ENCODE peak calls at places on chromosomes 3 and 15, in nine cellular contexts. One of them, this sample, is unnamed.
A peak's percentile ranks its signal among the peaks of the same experiment; 100 is the strongest.

GRCh38 chr3:140521751-140522445 is 156.0 kb upstream of the TRIM42 start:
- DNase-seq in AG09309: no peak
- DNase-seq in colonic mucosa: no peak
- DNase-seq in mesothelial cell of epicardium: no peak
- DNase-seq in HCT116: no peak
- DNase-seq in kidney: no peak
- DNase-seq in fibroblast of mammary gland: no peak
- DNase-seq in HFFc6: no peak
- DNase-seq in GM13976: no peak
- DNase-seq in this sample: no peak

GRCh38 chr15:94004697-94005096 is 226.7 kb upstream of the MCTP2 start:
- DNase-seq in AG09309: no peak
- DNase-seq in colonic mucosa: no peak
- DNase-seq in mesothelial cell of epicardium: no peak
- DNase-seq in HCT116: no peak
- DNase-seq in kidney: no peak
- DNase-seq in fibroblast of mammary gland: no peak
- DNase-seq in HFFc6: no peak
- DNase-seq in GM13976: no peak
- DNase-seq in this sample: no peak

GRCh38 chr15:99467861-99468460 is 97.8 kb upstream of the MEF2A start:
- DNase-seq in AG09309: no peak
- DNase-seq in colonic mucosa: no peak
- DNase-seq in mesothelial cell of epicardium: no peak
- DNase-seq in HCT116: no peak
- DNase-seq in kidney: no peak
- DNase-seq in fibroblast of mammary gland: peak; percentile 61
- DNase-seq in HFFc6: no peak
- DNase-seq in GM13976: no peak
- DNase-seq in this sample: no peak

GRCh38 chr15:49649987-49650386 is 29.1 kb downstream of the DTWD1 start:
- DNase-seq in AG09309: no peak
- DNase-seq in colonic mucosa: no peak
- DNase-seq in mesothelial cell of epicardium: no peak
- DNase-seq in HCT116: no peak
- DNase-seq in kidney: no peak
- DNase-seq in fibroblast of mammary gland: peak; percentile 52
- DNase-seq in HFFc6: no peak
- DNase-seq in GM13976: no peak
- DNase-seq in this sample: no peak

GRCh38 chr15:63531586-63531985 is 27.2 kb downstream of the USP3 start:
- DNase-seq in AG09309: no peak
- DNase-seq in colonic mucosa: no peak
- DNase-seq in mesothelial cell of epicardium: no peak
- DNase-seq in HCT116: no peak
- DNase-seq in kidney: no peak
- DNase-seq in fibroblast of mammary gland: no peak
- DNase-seq in HFFc6: no peak
- DNase-seq in GM13976: no peak
- DNase-seq in this sample: no peak

GRCh38 chr15:87207945-87208580 is 1048.5 kb downstream of the NTRK3 start:
- DNase-seq in AG09309: no peak
- DNase-seq in colonic mucosa: no peak
- DNase-seq in mesothelial cell of epicardium: no peak
- DNase-seq in HCT116: no peak
- DNase-seq in kidney: no peak
- DNase-seq in fibroblast of mammary gland: peak; percentile 3
- DNase-seq in HFFc6: peak; percentile 95
- DNase-seq in GM13976: no peak
- DNase-seq in this sample: no peak

GRCh38 chr3:176920806-176921205 is 276.5 kb downstream of the TBL1XR1 start:
- DNase-seq in AG09309: no peak
- DNase-seq in colonic mucosa: no peak
- DNase-seq in mesothelial cell of epicardium: no peak
- DNase-seq in HCT116: no peak
- DNase-seq in kidney: no peak
- DNase-seq in fibroblast of mammary gland: no peak
- DNase-seq in HFFc6: no peak
- DNase-seq in GM13976: no peak
- DNase-seq in this sample: no peak

GRCh38 chr3:27613846-27614500 is 108.2 kb downstream of the EOMES start:
- DNase-seq in AG09309: no peak
- DNase-seq in colonic mucosa: no peak
- DNase-seq in mesothelial cell of epicardium: no peak
- DNase-seq in HCT116: no peak
- DNase-seq in kidney: no peak
- DNase-seq in fibroblast of mammary gland: no peak
- DNase-seq in HFFc6: peak; percentile 16
- DNase-seq in GM13976: no peak
- DNase-seq in this sample: no peak

GRCh38 chr3:97245201-97245910 is 431.0 kb downstream of the EPHA6 start:
- DNase-seq in AG09309: no peak
- DNase-seq in colonic mucosa: no peak
- DNase-seq in mesothelial cell of epicardium: no peak
- DNase-seq in HCT116: no peak
- DNase-seq in kidney: no peak
- DNase-seq in fibroblast of mammary gland: no peak
- DNase-seq in HFFc6: no peak
- DNase-seq in GM13976: no peak
- DNase-seq in this sample: no peak

GRCh38 chr3:70519913-70520659 is 207.6 kb upstream of the MDFIC2 start:
- DNase-seq in AG09309: no peak
- DNase-seq in colonic mucosa: no peak
- DNase-seq in mesothelial cell of epicardium: no peak
- DNase-seq in HCT116: no peak
- DNase-seq in kidney: no peak
- DNase-seq in fibroblast of mammary gland: peak; percentile 17
- DNase-seq in HFFc6: no peak
- DNase-seq in GM13976: no peak
- DNase-seq in this sample: no peak

GRCh38 chr3:105222568-105223093 is 144.1 kb upstream of the ALCAM start:
- DNase-seq in AG09309: no peak
- DNase-seq in colonic mucosa: no peak
- DNase-seq in mesothelial cell of epicardium: no peak
- DNase-seq in HCT116: no peak
- DNase-seq in kidney: no peak
- DNase-seq in fibroblast of mammary gland: no peak
- DNase-seq in HFFc6: no peak
- DNase-seq in GM13976: no peak
- DNase-seq in this sample: no peak

GRCh38 chr3:128794788-128795649 is 69.0 kb downstream of the RAB7A start:
- DNase-seq in AG09309: no peak
- DNase-seq in colonic mucosa: peak; percentile 71
- DNase-seq in mesothelial cell of epicardium: peak; percentile 63
- DNase-seq in HCT116: peak; percentile 46
- DNase-seq in kidney: no peak
- DNase-seq in fibroblast of mammary gland: peak; percentile 69
- DNase-seq in HFFc6: peak; percentile 71
- DNase-seq in GM13976: peak; percentile 82
- DNase-seq in this sample: peak; percentile 32

GRCh38 chr3:104825116-104825515 is 541.6 kb upstream of the ALCAM start:
- DNase-seq in AG09309: no peak
- DNase-seq in colonic mucosa: no peak
- DNase-seq in mesothelial cell of epicardium: no peak
- DNase-seq in HCT116: no peak
- DNase-seq in kidney: no peak
- DNase-seq in fibroblast of mammary gland: peak; percentile 22
- DNase-seq in HFFc6: no peak
- DNase-seq in GM13976: no peak
- DNase-seq in this sample: no peak

GRCh38 chr3:49713336-49714105 is 6.0 kb downstream of the AMIGO3 start:
- DNase-seq in AG09309: no peak
- DNase-seq in colonic mucosa: no peak
- DNase-seq in mesothelial cell of epicardium: no peak
- DNase-seq in HCT116: no peak
- DNase-seq in kidney: peak; percentile 62
- DNase-seq in fibroblast of mammary gland: no peak
- DNase-seq in HFFc6: no peak
- DNase-seq in GM13976: no peak
- DNase-seq in this sample: no peak

GRCh38 chr3:109275702-109276293 is 40.5 kb downstream of the DPPA2 start:
- DNase-seq in AG09309: peak; percentile 1
- DNase-seq in colonic mucosa: peak; percentile 31
- DNase-seq in mesothelial cell of epicardium: peak; percentile 53
- DNase-seq in HCT116: peak; percentile 44
- DNase-seq in kidney: no peak
- DNase-seq in fibroblast of mammary gland: peak; percentile 30
- DNase-seq in HFFc6: peak; percentile 37
- DNase-seq in GM13976: no peak
- DNase-seq in this sample: peak; percentile 1

GRCh38 chr3:97971679-97972567 is at the start of gene RIOX2:
- DNase-seq in AG09309: no peak
- DNase-seq in colonic mucosa: peak; percentile 80
- DNase-seq in mesothelial cell of epicardium: peak; percentile 65
- DNase-seq in HCT116: peak; percentile 32
- DNase-seq in kidney: peak; percentile 92
- DNase-seq in fibroblast of mammary gland: peak; percentile 67
- DNase-seq in HFFc6: peak; percentile 57
- DNase-seq in GM13976: peak; percentile 84
- DNase-seq in this sample: no peak

GRCh38 chr15:75059607-75060006 is 36.2 kb downstream of the PPCDC start:
- DNase-seq in AG09309: no peak
- DNase-seq in colonic mucosa: peak; percentile 10
- DNase-seq in mesothelial cell of epicardium: no peak
- DNase-seq in HCT116: no peak
- DNase-seq in kidney: no peak
- DNase-seq in fibroblast of mammary gland: no peak
- DNase-seq in HFFc6: no peak
- DNase-seq in GM13976: no peak
- DNase-seq in this sample: no peak

GRCh38 chr3:57227204-57227929 is at the start of gene APPL1:
- DNase-seq in AG09309: no peak
- DNase-seq in colonic mucosa: peak; percentile 94
- DNase-seq in mesothelial cell of epicardium: peak; percentile 97
- DNase-seq in HCT116: peak; percentile 75
- DNase-seq in kidney: peak; percentile 97
- DNase-seq in fibroblast of mammary gland: peak; percentile 82
- DNase-seq in HFFc6: peak; percentile 76
- DNase-seq in GM13976: peak; percentile 99
- DNase-seq in this sample: peak; percentile 63
- TF ChIP-seq CTCF in AG09309: no peak
- TF ChIP-seq CTCF in colonic mucosa: no peak
- TF ChIP-seq CTCF in mesothelial cell of epicardium: no peak
- TF ChIP-seq CTCF in HCT116: no peak
- TF ChIP-seq CTCF in kidney: no peak
- TF ChIP-seq CTCF in fibroblast of mammary gland: no peak
- TF ChIP-seq CTCF in HFFc6: no peak
- TF ChIP-seq CTCF in GM13976: no peak
- TF ChIP-seq CTCF in this sample: no peak

DNA sequence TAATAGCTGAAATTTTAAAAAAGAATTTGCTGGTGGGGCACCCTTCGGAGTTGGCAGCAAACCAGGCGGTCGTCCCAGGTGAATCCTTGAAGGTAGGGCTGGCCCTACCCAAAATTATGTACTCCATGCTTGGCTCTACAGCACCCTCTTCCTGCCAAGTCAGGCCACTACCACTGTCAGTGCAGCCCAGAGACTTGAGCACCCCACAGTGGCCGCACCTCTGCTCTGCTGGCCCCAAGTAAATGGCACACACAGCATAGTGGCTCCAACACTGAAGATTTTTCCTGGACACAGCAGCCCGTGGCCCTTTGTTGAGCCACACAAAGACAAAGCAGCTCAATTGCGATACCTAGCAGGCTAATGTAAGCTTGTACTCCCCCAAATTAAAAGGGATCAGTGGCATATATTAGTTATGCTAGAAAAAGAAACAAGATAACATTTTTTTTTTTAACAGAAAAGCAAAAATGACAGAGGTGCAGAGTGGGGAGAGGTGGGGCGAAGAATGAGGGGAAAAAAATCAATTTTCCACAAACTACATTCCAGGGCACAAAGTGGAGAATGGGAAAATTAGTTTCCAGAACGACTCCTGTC is 250.5 kb downstream of the UACA start:
- DNase-seq in AG09309: no peak
- DNase-seq in colonic mucosa: peak; percentile 41
- DNase-seq in mesothelial cell of epicardium: no peak
- DNase-seq in HCT116: peak; percentile 71
- DNase-seq in kidney: no peak
- DNase-seq in fibroblast of mammary gland: peak; percentile 70
- DNase-seq in HFFc6: peak; percentile 45
- DNase-seq in GM13976: peak; percentile 83
- DNase-seq in this sample: no peak
- TF ChIP-seq CTCF in AG09309: peak; percentile 77
- TF ChIP-seq CTCF in colonic mucosa: peak; percentile 51
- TF ChIP-seq CTCF in mesothelial cell of epicardium: peak; percentile 18
- TF ChIP-seq CTCF in HCT116: peak; percentile 99
- TF ChIP-seq CTCF in kidney: peak; percentile 27
- TF ChIP-seq CTCF in fibroblast of mammary gland: peak; percentile 94
- TF ChIP-seq CTCF in HFFc6: peak; percentile 82
- TF ChIP-seq CTCF in GM13976: peak; percentile 96
- TF ChIP-seq CTCF in this sample: peak; percentile 58

DNA sequence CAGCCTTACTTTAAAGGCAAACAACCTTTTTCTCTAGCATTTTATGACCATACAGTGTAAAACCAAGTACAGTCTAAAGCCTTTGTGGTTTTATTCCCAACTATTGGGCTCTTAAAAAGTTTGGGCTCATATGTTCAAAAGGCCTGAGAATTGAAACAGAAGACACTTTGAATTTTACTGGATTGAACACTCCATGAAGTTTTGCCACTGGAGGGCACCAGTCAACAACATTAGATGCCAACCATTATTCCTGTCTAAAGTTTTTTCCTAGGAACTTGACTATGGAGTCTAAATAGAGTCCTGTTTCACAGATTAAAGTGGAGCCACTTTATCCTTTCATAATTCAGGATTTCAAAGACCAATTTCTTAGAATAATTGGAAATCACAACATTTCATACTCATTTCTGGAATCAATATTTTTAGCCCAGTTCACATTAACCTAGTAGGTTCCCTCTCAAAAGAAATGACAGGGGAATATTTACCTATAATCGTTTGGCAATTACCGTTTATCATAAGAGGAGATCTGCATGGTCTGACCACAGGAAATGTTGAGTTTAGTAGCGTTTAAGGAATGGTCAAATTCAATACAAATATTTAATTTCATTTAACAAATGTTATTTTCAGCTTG is 244.1 kb upstream of the PDZRN3 start:
- DNase-seq in AG09309: peak; percentile 5
- DNase-seq in colonic mucosa: peak; percentile 40
- DNase-seq in mesothelial cell of epicardium: peak; percentile 46
- DNase-seq in HCT116: no peak
- DNase-seq in kidney: no peak
- DNase-seq in fibroblast of mammary gland: peak; percentile 53
- DNase-seq in HFFc6: peak; percentile 42
- DNase-seq in GM13976: peak; percentile 20
- DNase-seq in this sample: peak; percentile 7
- TF ChIP-seq CTCF in AG09309: peak; percentile 64
- TF ChIP-seq CTCF in colonic mucosa: peak; percentile 33
- TF ChIP-seq CTCF in mesothelial cell of epicardium: no peak
- TF ChIP-seq CTCF in HCT116: peak; percentile 19
- TF ChIP-seq CTCF in kidney: peak; percentile 48
- TF ChIP-seq CTCF in fibroblast of mammary gland: peak; percentile 66
- TF ChIP-seq CTCF in HFFc6: peak; percentile 85
- TF ChIP-seq CTCF in GM13976: peak; percentile 2
- TF ChIP-seq CTCF in this sample: peak; percentile 68

GRCh38 chr3:66722675-66723074 is 221.9 kb upstream of the LRIG1 start:
- DNase-seq in AG09309: peak; percentile 43
- DNase-seq in colonic mucosa: peak; percentile 30
- DNase-seq in mesothelial cell of epicardium: no peak
- DNase-seq in HCT116: no peak
- DNase-seq in kidney: peak; percentile 89
- DNase-seq in fibroblast of mammary gland: peak; percentile 86
- DNase-seq in HFFc6: peak; percentile 43
- DNase-seq in GM13976: no peak
- DNase-seq in this sample: peak; percentile 34
- TF ChIP-seq CTCF in AG09309: no peak
- TF ChIP-seq CTCF in colonic mucosa: no peak
- TF ChIP-seq CTCF in mesothelial cell of epicardium: no peak
- TF ChIP-seq CTCF in HCT116: no peak
- TF ChIP-seq CTCF in kidney: no peak
- TF ChIP-seq CTCF in fibroblast of mammary gland: no peak
- TF ChIP-seq CTCF in HFFc6: no peak
- TF ChIP-seq CTCF in GM13976: no peak
- TF ChIP-seq CTCF in this sample: no peak